ENCODE peak calls at places on chromosome 21, in five cellular contexts. D, R, M, V and H are unnamed samples.

GRCh38 chr21:17451364-17451869 is 61.4 kb upstream of the CXADR start:
- DNase-seq in M (no peak), D (no peak), R (no peak), V (no peak), H (no peak)

GRCh38 chr21:42997053-42997452 is 22.7 kb downstream of the PKNOX1 start:
- DNase-seq in M (no peak), R (no peak), D (no peak), V (peak), H (no peak)

GRCh38 chr21:31688603-31689368 is 29.3 kb downstream of the SOD1 start:
- DNase-seq in V (no peak), M (no peak), D (no peak), R (no peak), H (no peak)

GRCh38 chr21:45478115-45478801 is 64.0 kb downstream of the SLC19A1 start:
- DNase-seq in D (peak), V (no peak), M (peak), R (no peak), H (no peak)

GRCh38 chr21:39703578-39703977 is 41.4 kb upstream of the IGSF5 start:
- DNase-seq in R (no peak), D (no peak), V (no peak), M (no peak), H (no peak)

GRCh38 chr21:17793675-17794123 is 25.5 kb downstream of the C21orf91 start:
- DNase-seq in R (no peak), D (no peak), V (no peak), M (no peak), H (no peak)

GRCh38 chr21:46122241-46122671 is 24.3 kb downstream of the COL6A2 start:
- DNase-seq in D (no peak), M (no peak), V (no peak), R (no peak), H (peak)

GRCh38 chr21:36491191-36491916 is 11.4 kb upstream of the CLDN14 start:
- DNase-seq in V (no peak), R (no peak), M (no peak), D (no peak), H (no peak)